ENCODE peak calls at places on chromosomes 16 and 17, in nine cellular contexts. One of them, this sample, is unnamed.

GRCh38 chr16:180921-181667 is 835 bp downstream of the HBQ1 start:
- DNase-seq in cardiac muscle cell: peak
- DNase-seq in OCI-LY7: peak
- DNase-seq in COR-L47: peak
- DNase-seq in stimulated activated CD4-positive, alpha-beta T cell treated with anti-CD3 and anti-CD28 coated beads, Interleukin-1b, Interleukin-23, amount 100 ng/mL, for 1 hour: peak
- DNase-seq in T-helper 22 cell: peak
- DNase-seq in GM23338: peak
- DNase-seq in heart right ventricle: peak
- DNase-seq in GM23248: peak
- DNase-seq in this sample: peak

GRCh38 chr17:19773534-19773933 is 25.4 kb upstream of the ALDH3A1 start:
- DNase-seq in cardiac muscle cell: no peak
- DNase-seq in OCI-LY7: no peak
- DNase-seq in COR-L47: no peak
- DNase-seq in stimulated activated CD4-positive, alpha-beta T cell treated with anti-CD3 and anti-CD28 coated beads, Interleukin-1b, Interleukin-23, amount 100 ng/mL, for 1 hour: no peak
- DNase-seq in T-helper 22 cell: no peak
- DNase-seq in GM23338: no peak
- DNase-seq in heart right ventricle: no peak
- DNase-seq in GM23248: no peak
- DNase-seq in this sample: no peak

GRCh38 chr17:31808521-31808920 is 50.5 kb downstream of the COPRS start:
- DNase-seq in cardiac muscle cell: no peak
- DNase-seq in OCI-LY7: no peak
- DNase-seq in COR-L47: no peak
- DNase-seq in stimulated activated CD4-positive, alpha-beta T cell treated with anti-CD3 and anti-CD28 coated beads, Interleukin-1b, Interleukin-23, amount 100 ng/mL, for 1 hour: no peak
- DNase-seq in T-helper 22 cell: no peak
- DNase-seq in GM23338: no peak
- DNase-seq in heart right ventricle: no peak
- DNase-seq in GM23248: no peak
- DNase-seq in this sample: no peak

GRCh38 chr16:67936124-67936875 is at the start of gene PSMB10:
- DNase-seq in cardiac muscle cell: peak
- DNase-seq in OCI-LY7: peak
- DNase-seq in COR-L47: peak
- DNase-seq in stimulated activated CD4-positive, alpha-beta T cell treated with anti-CD3 and anti-CD28 coated beads, Interleukin-1b, Interleukin-23, amount 100 ng/mL, for 1 hour: no peak
- DNase-seq in T-helper 22 cell: no peak
- DNase-seq in GM23338: peak
- DNase-seq in heart right ventricle: peak
- DNase-seq in GM23248: peak
- DNase-seq in this sample: no peak

GRCh38 chr16:58509256-58510096 is 5.8 kb upstream of the SETD6 start:
- DNase-seq in cardiac muscle cell: no peak
- DNase-seq in OCI-LY7: no peak
- DNase-seq in COR-L47: no peak
- DNase-seq in stimulated activated CD4-positive, alpha-beta T cell treated with anti-CD3 and anti-CD28 coated beads, Interleukin-1b, Interleukin-23, amount 100 ng/mL, for 1 hour: no peak
- DNase-seq in T-helper 22 cell: no peak
- DNase-seq in GM23338: no peak
- DNase-seq in heart right ventricle: no peak
- DNase-seq in GM23248: no peak
- DNase-seq in this sample: no peak

GRCh38 chr16:87145181-87146176 is 171.7 kb downstream of the C16orf95 start:
- DNase-seq in cardiac muscle cell: no peak
- DNase-seq in OCI-LY7: no peak
- DNase-seq in COR-L47: no peak
- DNase-seq in stimulated activated CD4-positive, alpha-beta T cell treated with anti-CD3 and anti-CD28 coated beads, Interleukin-1b, Interleukin-23, amount 100 ng/mL, for 1 hour: no peak
- DNase-seq in T-helper 22 cell: no peak
- DNase-seq in GM23338: no peak
- DNase-seq in heart right ventricle: no peak
- DNase-seq in GM23248: peak
- DNase-seq in this sample: no peak

GRCh38 chr16:80803341-80804060 is 897 bp downstream of the CDYL2 start:
- DNase-seq in cardiac muscle cell: peak
- DNase-seq in OCI-LY7: peak
- DNase-seq in COR-L47: no peak
- DNase-seq in stimulated activated CD4-positive, alpha-beta T cell treated with anti-CD3 and anti-CD28 coated beads, Interleukin-1b, Interleukin-23, amount 100 ng/mL, for 1 hour: no peak
- DNase-seq in T-helper 22 cell: peak
- DNase-seq in GM23338: peak
- DNase-seq in heart right ventricle: no peak
- DNase-seq in GM23248: peak
- DNase-seq in this sample: peak

GRCh38 chr17:40070895-40071719 is 8.3 kb downstream of the THRA start:
- DNase-seq in cardiac muscle cell: no peak
- DNase-seq in OCI-LY7: no peak
- DNase-seq in COR-L47: no peak
- DNase-seq in stimulated activated CD4-positive, alpha-beta T cell treated with anti-CD3 and anti-CD28 coated beads, Interleukin-1b, Interleukin-23, amount 100 ng/mL, for 1 hour: no peak
- DNase-seq in T-helper 22 cell: no peak
- DNase-seq in GM23338: peak
- DNase-seq in heart right ventricle: peak
- DNase-seq in GM23248: peak
- DNase-seq in this sample: no peak

GRCh38 chr16:22369221-22369811 is 5.1 kb downstream of the CDR2 start:
- DNase-seq in cardiac muscle cell: no peak
- DNase-seq in OCI-LY7: peak
- DNase-seq in COR-L47: no peak
- DNase-seq in stimulated activated CD4-positive, alpha-beta T cell treated with anti-CD3 and anti-CD28 coated beads, Interleukin-1b, Interleukin-23, amount 100 ng/mL, for 1 hour: no peak
- DNase-seq in T-helper 22 cell: no peak
- DNase-seq in GM23338: no peak
- DNase-seq in heart right ventricle: peak
- DNase-seq in GM23248: peak
- DNase-seq in this sample: no peak

GRCh38 chr17:83191388-83192160 is 112.2 kb downstream of the METRNL start:
- DNase-seq in cardiac muscle cell: no peak
- DNase-seq in OCI-LY7: no peak
- DNase-seq in COR-L47: no peak
- DNase-seq in stimulated activated CD4-positive, alpha-beta T cell treated with anti-CD3 and anti-CD28 coated beads, Interleukin-1b, Interleukin-23, amount 100 ng/mL, for 1 hour: no peak
- DNase-seq in T-helper 22 cell: no peak
- DNase-seq in GM23338: no peak
- DNase-seq in heart right ventricle: no peak
- DNase-seq in GM23248: no peak
- DNase-seq in this sample: peak

GRCh38 chr16:88697831-88698693 is 8.1 kb downstream of the RNF166 start:
- DNase-seq in cardiac muscle cell: peak
- DNase-seq in OCI-LY7: peak
- DNase-seq in COR-L47: no peak
- DNase-seq in stimulated activated CD4-positive, alpha-beta T cell treated with anti-CD3 and anti-CD28 coated beads, Interleukin-1b, Interleukin-23, amount 100 ng/mL, for 1 hour: no peak
- DNase-seq in T-helper 22 cell: no peak
- DNase-seq in GM23338: peak
- DNase-seq in heart right ventricle: no peak
- DNase-seq in GM23248: no peak
- DNase-seq in this sample: no peak

GRCh38 chr16:89084411-89084810 is 9.2 kb upstream of the ACSF3 start:
- DNase-seq in cardiac muscle cell: no peak
- DNase-seq in OCI-LY7: no peak
- DNase-seq in COR-L47: no peak
- DNase-seq in stimulated activated CD4-positive, alpha-beta T cell treated with anti-CD3 and anti-CD28 coated beads, Interleukin-1b, Interleukin-23, amount 100 ng/mL, for 1 hour: no peak
- DNase-seq in T-helper 22 cell: no peak
- DNase-seq in GM23338: no peak
- DNase-seq in heart right ventricle: no peak
- DNase-seq in GM23248: peak
- DNase-seq in this sample: no peak

GRCh38 chr16:60979119-60979518 is 1057.1 kb downstream of the CDH8 start:
- DNase-seq in cardiac muscle cell: no peak
- DNase-seq in OCI-LY7: no peak
- DNase-seq in COR-L47: no peak
- DNase-seq in stimulated activated CD4-positive, alpha-beta T cell treated with anti-CD3 and anti-CD28 coated beads, Interleukin-1b, Interleukin-23, amount 100 ng/mL, for 1 hour: no peak
- DNase-seq in T-helper 22 cell: no peak
- DNase-seq in GM23338: no peak
- DNase-seq in heart right ventricle: no peak
- DNase-seq in GM23248: no peak
- DNase-seq in this sample: no peak

GRCh38 chr16:85246473-85246872 is 134.2 kb upstream of the CIBAR2 start:
- DNase-seq in cardiac muscle cell: no peak
- DNase-seq in OCI-LY7: no peak
- DNase-seq in COR-L47: peak
- DNase-seq in stimulated activated CD4-positive, alpha-beta T cell treated with anti-CD3 and anti-CD28 coated beads, Interleukin-1b, Interleukin-23, amount 100 ng/mL, for 1 hour: no peak
- DNase-seq in T-helper 22 cell: no peak
- DNase-seq in GM23338: no peak
- DNase-seq in heart right ventricle: no peak
- DNase-seq in GM23248: no peak
- DNase-seq in this sample: no peak

GRCh38 chr17:1379930-1380313 is 20.1 kb downstream of the YWHAE start:
- DNase-seq in cardiac muscle cell: no peak
- DNase-seq in OCI-LY7: no peak
- DNase-seq in COR-L47: no peak
- DNase-seq in stimulated activated CD4-positive, alpha-beta T cell treated with anti-CD3 and anti-CD28 coated beads, Interleukin-1b, Interleukin-23, amount 100 ng/mL, for 1 hour: no peak
- DNase-seq in T-helper 22 cell: peak
- DNase-seq in GM23338: no peak
- DNase-seq in heart right ventricle: no peak
- DNase-seq in GM23248: peak
- DNase-seq in this sample: no peak

GRCh38 chr16:66906916-66907836 is 11.5 kb downstream of the CDH16 start:
- DNase-seq in cardiac muscle cell: no peak
- DNase-seq in OCI-LY7: no peak
- DNase-seq in COR-L47: no peak
- DNase-seq in stimulated activated CD4-positive, alpha-beta T cell treated with anti-CD3 and anti-CD28 coated beads, Interleukin-1b, Interleukin-23, amount 100 ng/mL, for 1 hour: no peak
- DNase-seq in T-helper 22 cell: no peak
- DNase-seq in GM23338: no peak
- DNase-seq in heart right ventricle: peak
- DNase-seq in GM23248: no peak
- DNase-seq in this sample: no peak

GRCh38 chr17:50601789-50602375 is 32.8 kb upstream of the ABCC3 start:
- DNase-seq in cardiac muscle cell: no peak
- DNase-seq in OCI-LY7: no peak
- DNase-seq in COR-L47: no peak
- DNase-seq in stimulated activated CD4-positive, alpha-beta T cell treated with anti-CD3 and anti-CD28 coated beads, Interleukin-1b, Interleukin-23, amount 100 ng/mL, for 1 hour: no peak
- DNase-seq in T-helper 22 cell: no peak
- DNase-seq in GM23338: no peak
- DNase-seq in heart right ventricle: no peak
- DNase-seq in GM23248: no peak
- DNase-seq in this sample: no peak

GRCh38 chr16:27084296-27085065 is 17.8 kb downstream of the C16orf82 start:
- DNase-seq in cardiac muscle cell: no peak
- DNase-seq in OCI-LY7: no peak
- DNase-seq in COR-L47: no peak
- DNase-seq in stimulated activated CD4-positive, alpha-beta T cell treated with anti-CD3 and anti-CD28 coated beads, Interleukin-1b, Interleukin-23, amount 100 ng/mL, for 1 hour: no peak
- DNase-seq in T-helper 22 cell: no peak
- DNase-seq in GM23338: no peak
- DNase-seq in heart right ventricle: no peak
- DNase-seq in GM23248: no peak
- DNase-seq in this sample: no peak

GRCh38 chr17:75517277-75517865 is 1.0 kb downstream of the TSEN54 start:
- DNase-seq in cardiac muscle cell: no peak
- DNase-seq in OCI-LY7: peak
- DNase-seq in COR-L47: no peak
- DNase-seq in stimulated activated CD4-positive, alpha-beta T cell treated with anti-CD3 and anti-CD28 coated beads, Interleukin-1b, Interleukin-23, amount 100 ng/mL, for 1 hour: no peak
- DNase-seq in T-helper 22 cell: no peak
- DNase-seq in GM23338: peak
- DNase-seq in heart right ventricle: no peak
- DNase-seq in GM23248: no peak
- DNase-seq in this sample: no peak

GRCh38 chr16:55552621-55553020 is 13.9 kb upstream of the CAPNS2 start:
- DNase-seq in cardiac muscle cell: no peak
- DNase-seq in OCI-LY7: no peak
- DNase-seq in COR-L47: no peak
- DNase-seq in stimulated activated CD4-positive, alpha-beta T cell treated with anti-CD3 and anti-CD28 coated beads, Interleukin-1b, Interleukin-23, amount 100 ng/mL, for 1 hour: no peak
- DNase-seq in T-helper 22 cell: no peak
- DNase-seq in GM23338: no peak
- DNase-seq in heart right ventricle: no peak
- DNase-seq in GM23248: peak
- DNase-seq in this sample: no peak

GRCh38 chr17:49887086-49887743 is 39.3 kb upstream of the TAC4 start:
- DNase-seq in cardiac muscle cell: no peak
- DNase-seq in OCI-LY7: no peak
- DNase-seq in COR-L47: no peak
- DNase-seq in stimulated activated CD4-positive, alpha-beta T cell treated with anti-CD3 and anti-CD28 coated beads, Interleukin-1b, Interleukin-23, amount 100 ng/mL, for 1 hour: no peak
- DNase-seq in T-helper 22 cell: no peak
- DNase-seq in GM23338: peak
- DNase-seq in heart right ventricle: no peak
- DNase-seq in GM23248: no peak
- DNase-seq in this sample: peak

GRCh38 chr17:47724705-47725104 is 8.3 kb upstream of the TBX21 start:
- DNase-seq in cardiac muscle cell: no peak
- DNase-seq in OCI-LY7: no peak
- DNase-seq in COR-L47: no peak
- DNase-seq in stimulated activated CD4-positive, alpha-beta T cell treated with anti-CD3 and anti-CD28 coated beads, Interleukin-1b, Interleukin-23, amount 100 ng/mL, for 1 hour: no peak
- DNase-seq in T-helper 22 cell: no peak
- DNase-seq in GM23338: no peak
- DNase-seq in heart right ventricle: no peak
- DNase-seq in GM23248: no peak
- DNase-seq in this sample: no peak

GRCh38 chr17:55609737-55610201 is 98.5 kb upstream of the SMIM36 start:
- DNase-seq in cardiac muscle cell: peak
- DNase-seq in OCI-LY7: no peak
- DNase-seq in COR-L47: no peak
- DNase-seq in stimulated activated CD4-positive, alpha-beta T cell treated with anti-CD3 and anti-CD28 coated beads, Interleukin-1b, Interleukin-23, amount 100 ng/mL, for 1 hour: no peak
- DNase-seq in T-helper 22 cell: no peak
- DNase-seq in GM23338: no peak
- DNase-seq in heart right ventricle: no peak
- DNase-seq in GM23248: peak
- DNase-seq in this sample: no peak

GRCh38 chr17:79937981-79938695 is 97.5 kb downstream of the TBC1D16 start:
- DNase-seq in cardiac muscle cell: no peak
- DNase-seq in OCI-LY7: no peak
- DNase-seq in COR-L47: no peak
- DNase-seq in stimulated activated CD4-positive, alpha-beta T cell treated with anti-CD3 and anti-CD28 coated beads, Interleukin-1b, Interleukin-23, amount 100 ng/mL, for 1 hour: no peak
- DNase-seq in T-helper 22 cell: no peak
- DNase-seq in GM23338: no peak
- DNase-seq in heart right ventricle: no peak
- DNase-seq in GM23248: peak
- DNase-seq in this sample: no peak

GRCh38 chr17:64306850-64307463 is 43.9 kb upstream of the TEX2 start:
- DNase-seq in cardiac muscle cell: peak
- DNase-seq in OCI-LY7: peak
- DNase-seq in COR-L47: peak
- DNase-seq in stimulated activated CD4-positive, alpha-beta T cell treated with anti-CD3 and anti-CD28 coated beads, Interleukin-1b, Interleukin-23, amount 100 ng/mL, for 1 hour: peak
- DNase-seq in T-helper 22 cell: peak
- DNase-seq in GM23338: peak
- DNase-seq in heart right ventricle: peak
- DNase-seq in GM23248: peak
- DNase-seq in this sample: peak

GRCh38 chr16:19132898-19133297 is 19.1 kb downstream of the ITPRIPL2 start:
- DNase-seq in cardiac muscle cell: no peak
- DNase-seq in OCI-LY7: no peak
- DNase-seq in COR-L47: no peak
- DNase-seq in stimulated activated CD4-positive, alpha-beta T cell treated with anti-CD3 and anti-CD28 coated beads, Interleukin-1b, Interleukin-23, amount 100 ng/mL, for 1 hour: no peak
- DNase-seq in T-helper 22 cell: no peak
- DNase-seq in GM23338: no peak
- DNase-seq in heart right ventricle: no peak
- DNase-seq in GM23248: no peak
- DNase-seq in this sample: no peak

GRCh38 chr17:59897090-59897489 is 4.2 kb downstream of the RPS6KB1 start:
- DNase-seq in cardiac muscle cell: no peak
- DNase-seq in OCI-LY7: no peak
- DNase-seq in COR-L47: no peak
- DNase-seq in stimulated activated CD4-positive, alpha-beta T cell treated with anti-CD3 and anti-CD28 coated beads, Interleukin-1b, Interleukin-23, amount 100 ng/mL, for 1 hour: no peak
- DNase-seq in T-helper 22 cell: no peak
- DNase-seq in GM23338: no peak
- DNase-seq in heart right ventricle: no peak
- DNase-seq in GM23248: peak
- DNase-seq in this sample: no peak

GRCh38 chr16:84603115-84603816 is 14.6 kb downstream of the COTL1 start:
- DNase-seq in cardiac muscle cell: no peak
- DNase-seq in OCI-LY7: no peak
- DNase-seq in COR-L47: no peak
- DNase-seq in stimulated activated CD4-positive, alpha-beta T cell treated with anti-CD3 and anti-CD28 coated beads, Interleukin-1b, Interleukin-23, amount 100 ng/mL, for 1 hour: no peak
- DNase-seq in T-helper 22 cell: peak
- DNase-seq in GM23338: no peak
- DNase-seq in heart right ventricle: peak
- DNase-seq in GM23248: peak
- DNase-seq in this sample: no peak

GRCh38 chr16:24508614-24509013 is 30.8 kb upstream of the RBBP6 start:
- DNase-seq in cardiac muscle cell: no peak
- DNase-seq in OCI-LY7: no peak
- DNase-seq in COR-L47: no peak
- DNase-seq in stimulated activated CD4-positive, alpha-beta T cell treated with anti-CD3 and anti-CD28 coated beads, Interleukin-1b, Interleukin-23, amount 100 ng/mL, for 1 hour: no peak
- DNase-seq in T-helper 22 cell: no peak
- DNase-seq in GM23338: no peak
- DNase-seq in heart right ventricle: no peak
- DNase-seq in GM23248: peak
- DNase-seq in this sample: no peak

GRCh38 chr17:74776044-74776962 is at the start of gene NAT9:
- DNase-seq in cardiac muscle cell: peak
- DNase-seq in OCI-LY7: peak
- DNase-seq in COR-L47: peak
- DNase-seq in stimulated activated CD4-positive, alpha-beta T cell treated with anti-CD3 and anti-CD28 coated beads, Interleukin-1b, Interleukin-23, amount 100 ng/mL, for 1 hour: peak
- DNase-seq in T-helper 22 cell: peak
- DNase-seq in GM23338: peak
- DNase-seq in heart right ventricle: peak
- DNase-seq in GM23248: peak
- DNase-seq in this sample: peak

GRCh38 chr17:13492351-13493122 is 109.2 kb downstream of the HS3ST3A1 start:
- DNase-seq in cardiac muscle cell: no peak
- DNase-seq in OCI-LY7: no peak
- DNase-seq in COR-L47: no peak
- DNase-seq in stimulated activated CD4-positive, alpha-beta T cell treated with anti-CD3 and anti-CD28 coated beads, Interleukin-1b, Interleukin-23, amount 100 ng/mL, for 1 hour: no peak
- DNase-seq in T-helper 22 cell: no peak
- DNase-seq in GM23338: no peak
- DNase-seq in heart right ventricle: no peak
- DNase-seq in GM23248: no peak
- DNase-seq in this sample: no peak

This sample was measured in mesothelial cell of epicardium.